ENCODE peak calls at places on chromosomes 16 and 17, in six cellular contexts. K is dermis microvascular lymphatic vessel endothelial cell, Q is lower leg skin, U is fibroblast of pulmonary artery, M is stomach, G is NCI-H345. O is an unnamed sample.

GRCh38 chr17:63349478-63350000 is 96.6 kb downstream of the CYB561 start:
- DNase-seq in K (no peak), M (no peak), U (peak), G (no peak), Q (no peak), O (peak)

GRCh38 chr17:58385359-58385899 is 31.9 kb downstream of the RNF43 start:
- DNase-seq in G (no peak), Q (no peak), U (no peak), M (no peak), K (no peak), O (no peak)

GRCh38 chr17:2947588-2947950 is 115.8 kb downstream of the OR1D5 start:
- DNase-seq in M (no peak), K (no peak), Q (no peak), G (no peak), U (no peak), O (no peak)

GRCh38 chr16:82660966-82661365 is 34.2 kb downstream of the CDH13 start:
- DNase-seq in K (no peak), G (no peak), U (no peak), Q (no peak), M (no peak), O (no peak)

GRCh38 chr17:5555254-5555653 is 29.1 kb downstream of the NLRP1 start:
- DNase-seq in M (no peak), K (no peak), Q (no peak), G (no peak), U (peak), O (peak)

GRCh38 chr16:84618428-84619102 is 687 bp upstream of the COTL1 start:
- DNase-seq in U (peak), M (no peak), Q (no peak), G (no peak), K (peak), O (peak)

GRCh38 chr16:83989300-83989699 is 21.3 kb downstream of the NECAB2 start:
- DNase-seq in Q (no peak), U (no peak), M (no peak), K (no peak), G (no peak), O (peak)

GRCh38 chr17:13558588-13558987 is 43.1 kb downstream of the HS3ST3A1 start:
- DNase-seq in U (no peak), K (no peak), M (no peak), G (no peak), Q (no peak), O (no peak)

GRCh38 chr17:77944390-77945222 is 13.9 kb upstream of the TNRC6C start:
- DNase-seq in K (no peak), U (no peak), M (no peak), Q (no peak), G (no peak), O (no peak)

GRCh38 chr16:54473201-54473993 is 186.8 kb upstream of the IRX3 start:
- DNase-seq in K (no peak), G (no peak), M (no peak), U (no peak), Q (no peak), O (no peak)

GRCh38 chr17:33169580-33170285 is 123.4 kb downstream of the ASIC2 start:
- DNase-seq in Q (no peak), G (no peak), M (no peak), U (peak), K (no peak), O (peak)

GRCh38 chr16:58053682-58054005 is 28.1 kb downstream of the MMP15 start:
- DNase-seq in K (no peak), U (no peak), G (no peak), M (no peak), Q (no peak), O (no peak)

GRCh38 chr16:27234603-27235002 is 31.3 kb downstream of the KDM8 start:
- DNase-seq in U (no peak), K (no peak), G (no peak), M (no peak), Q (no peak), O (no peak)

GRCh38 chr16:89422905-89423630 is 67.3 kb downstream of the ANKRD11 start:
- DNase-seq in Q (no peak), M (no peak), K (peak), U (no peak), G (no peak), O (peak)

GRCh38 chr17:4719684-4720221 is 9.3 kb downstream of the ARRB2 start:
- DNase-seq in K (peak), M (peak), G (no peak), Q (no peak), U (peak), O (no peak)

GRCh38 chr17:5194346-5194745 is 2.7 kb upstream of the ZNF594 start:
- DNase-seq in M (no peak), K (no peak), Q (no peak), U (no peak), G (no peak), O (no peak)

GRCh38 chr16:16137110-16137509 is 86.2 kb downstream of the ABCC6 start:
- DNase-seq in M (no peak), Q (no peak), K (no peak), U (no peak), G (no peak), O (no peak)

GRCh38 chr17:51354908-51355307 is 94.6 kb downstream of the UTP18 start:
- DNase-seq in U (no peak), K (no peak), M (no peak), G (no peak), Q (no peak), O (peak)

GRCh38 chr16:56611281-56611833 is 3.0 kb downstream of the MT2A start:
- DNase-seq in Q (no peak), K (peak), G (no peak), M (peak), U (peak), O (peak)

GRCh38 chr16:84985079-84986065 is 26.0 kb downstream of the ZDHHC7 start:
- DNase-seq in G (no peak), Q (no peak), U (peak), M (no peak), K (no peak), O (peak)

GRCh38 chr16:31064882-31065461 is 9.1 kb downstream of the ZNF668 start:
- DNase-seq in K (peak), Q (peak), M (no peak), G (no peak), U (peak), O (peak)

GRCh38 chr16:84841787-84842300 is 22.1 kb downstream of the CRISPLD2 start:
- DNase-seq in Q (no peak), M (peak), G (peak), K (no peak), U (no peak), O (peak)

GRCh38 chr17:22512997-22513538 is 820.7 kb downstream of the KCNJ18 start:
- DNase-seq in Q (peak), M (no peak), K (no peak), G (no peak), U (no peak), O (no peak)

GRCh38 chr16:81932668-81933067 is 78.6 kb downstream of the SDR42E1 start:
- DNase-seq in U (no peak), G (no peak), K (peak), Q (peak), M (no peak), O (no peak)

GRCh38 chr16:68331879-68332410 is 21.1 kb downstream of the PRMT7 start:
- DNase-seq in K (peak), M (no peak), U (no peak), G (no peak), Q (no peak), O (peak)

GRCh38 chr17:16980813-16981731 is 9.2 kb upstream of the TNFRSF13B start:
- DNase-seq in G (peak), M (no peak), U (no peak), Q (peak), K (no peak), O (no peak)

GRCh38 chr16:19886061-19886792 is 1.6 kb upstream of the GPRC5B start:
- DNase-seq in U (peak), M (peak), K (peak), G (peak), Q (peak), O (peak)

GRCh38 chr16:61937646-61938045 is 98.6 kb downstream of the CDH8 start:
- DNase-seq in U (no peak), M (no peak), Q (no peak), G (no peak), K (no peak), O (no peak)

GRCh38 chr16:13866073-13866472 is 53.9 kb upstream of the ERCC4 start:
- DNase-seq in M (peak), U (peak), G (peak), K (peak), Q (no peak), O (peak)

GRCh38 chr17:696412-696811 is 18.2 kb downstream of the VPS53 start:
- DNase-seq in G (no peak), U (no peak), Q (no peak), M (no peak), K (no peak), O (no peak)

GRCh38 chr17:19551148-19551547 is 17.5 kb downstream of the SLC47A1 start:
- DNase-seq in G (peak), Q (no peak), K (no peak), U (no peak), M (no peak), O (no peak)

GRCh38 chr17:8312726-8313600 is 2.9 kb downstream of the ARHGEF15 start:
- DNase-seq in U (no peak), M (no peak), G (no peak), K (no peak), Q (no peak), O (no peak)

GRCh38 chr16:86783626-86784266 is 205.4 kb downstream of the FOXL1 start:
- DNase-seq in K (peak), Q (no peak), G (no peak), M (peak), U (no peak), O (peak)

GRCh38 chr17:19306160-19307111 is 56.1 kb downstream of the B9D1 start:
- DNase-seq in U (no peak), M (peak), Q (no peak), K (no peak), G (no peak), O (no peak)

GRCh38 chr17:71486171-71486740 is 634.6 kb upstream of the SOX9 start:
- DNase-seq in G (no peak), K (no peak), M (no peak), U (peak), Q (no peak), O (peak)

O was measured in astrocyte of the hippocampus.